ENCODE peak calls at places on chromosomes 3 and 15, in seven cellular contexts. One of them, this sample, is unnamed.

GRCh38 chr3:30259730-30260129 is 346.7 kb upstream of the TGFBR2 start:
- DNase-seq in HCT116: no peak
- DNase-seq in GM12878: no peak
- DNase-seq in SK-N-SH: no peak
- DNase-seq in HepG2: peak
- DNase-seq in H1: no peak
- DNase-seq in K562: no peak
- DNase-seq in this sample: no peak

GRCh38 chr3:19216669-19217337 is 68.5 kb downstream of the KCNH8 start:
- DNase-seq in HCT116: no peak
- DNase-seq in GM12878: no peak
- DNase-seq in SK-N-SH: no peak
- DNase-seq in HepG2: no peak
- DNase-seq in H1: no peak
- DNase-seq in K562: no peak
- DNase-seq in this sample: no peak

GRCh38 chr3:23664459-23664858 is 141.3 kb upstream of the UBE2E1 start:
- DNase-seq in HCT116: no peak
- DNase-seq in GM12878: no peak
- DNase-seq in SK-N-SH: no peak
- DNase-seq in HepG2: no peak
- DNase-seq in H1: no peak
- DNase-seq in K562: no peak
- DNase-seq in this sample: no peak

GRCh38 chr3:122235147-122235546 is 51.7 kb downstream of the CASR start:
- DNase-seq in HCT116: no peak
- DNase-seq in GM12878: peak
- DNase-seq in SK-N-SH: no peak
- DNase-seq in HepG2: no peak
- DNase-seq in H1: no peak
- DNase-seq in K562: no peak
- DNase-seq in this sample: no peak

GRCh38 chr3:142968319-142968718 is 4.8 kb upstream of the PAQR9 start:
- DNase-seq in HCT116: no peak
- DNase-seq in GM12878: no peak
- DNase-seq in SK-N-SH: no peak
- DNase-seq in HepG2: no peak
- DNase-seq in H1: no peak
- DNase-seq in K562: peak
- DNase-seq in this sample: no peak

GRCh38 chr3:126537730-126538281 is 13.9 kb downstream of the CHST13 start:
- DNase-seq in HCT116: no peak
- DNase-seq in GM12878: no peak
- DNase-seq in SK-N-SH: no peak
- DNase-seq in HepG2: no peak
- DNase-seq in H1: no peak
- DNase-seq in K562: no peak
- DNase-seq in this sample: no peak

GRCh38 chr3:31105438-31106077 is 211.1 kb upstream of the GADL1 start:
- DNase-seq in HCT116: no peak
- DNase-seq in GM12878: no peak
- DNase-seq in SK-N-SH: no peak
- DNase-seq in HepG2: no peak
- DNase-seq in H1: no peak
- DNase-seq in K562: no peak
- DNase-seq in this sample: no peak

GRCh38 chr3:160801386-160802118 is 45.5 kb downstream of the PPM1L start:
- DNase-seq in HCT116: no peak
- DNase-seq in GM12878: no peak
- DNase-seq in SK-N-SH: no peak
- DNase-seq in HepG2: no peak
- DNase-seq in H1: no peak
- DNase-seq in K562: no peak
- DNase-seq in this sample: no peak

GRCh38 chr15:99536422-99537033 is 29.3 kb upstream of the MEF2A start:
- DNase-seq in HCT116: peak
- DNase-seq in GM12878: no peak
- DNase-seq in SK-N-SH: no peak
- DNase-seq in HepG2: no peak
- DNase-seq in H1: no peak
- DNase-seq in K562: no peak
- DNase-seq in this sample: peak

GRCh38 chr3:123952844-123953520 is 8.0 kb downstream of the CCDC14 start:
- DNase-seq in HCT116: no peak
- DNase-seq in GM12878: no peak
- DNase-seq in SK-N-SH: no peak
- DNase-seq in HepG2: no peak
- DNase-seq in H1: no peak
- DNase-seq in K562: no peak
- DNase-seq in this sample: no peak

GRCh38 chr3:133821767-133822638 is 16.4 kb downstream of the SRPRB start:
- DNase-seq in HCT116: peak
- DNase-seq in GM12878: no peak
- DNase-seq in SK-N-SH: no peak
- DNase-seq in HepG2: peak
- DNase-seq in H1: no peak
- DNase-seq in K562: peak
- DNase-seq in this sample: peak

GRCh38 chr3:98460220-98460619 is 2.8 kb upstream of the OR5K1 start:
- DNase-seq in HCT116: no peak
- DNase-seq in GM12878: no peak
- DNase-seq in SK-N-SH: no peak
- DNase-seq in HepG2: no peak
- DNase-seq in H1: no peak
- DNase-seq in K562: no peak
- DNase-seq in this sample: no peak

GRCh38 chr3:110327870-110328269 is 743.7 kb upstream of the NECTIN3 start:
- DNase-seq in HCT116: no peak
- DNase-seq in GM12878: no peak
- DNase-seq in SK-N-SH: no peak
- DNase-seq in HepG2: no peak
- DNase-seq in H1: no peak
- DNase-seq in K562: no peak
- DNase-seq in this sample: no peak

GRCh38 chr15:80736571-80736970 is 41.5 kb downstream of the ABHD17C start:
- DNase-seq in HCT116: no peak
- DNase-seq in GM12878: no peak
- DNase-seq in SK-N-SH: no peak
- DNase-seq in HepG2: no peak
- DNase-seq in H1: no peak
- DNase-seq in K562: no peak
- DNase-seq in this sample: no peak

GRCh38 chr3:54188176-54188791 is 65.9 kb downstream of the CACNA2D3 start:
- DNase-seq in HCT116: peak
- DNase-seq in GM12878: no peak
- DNase-seq in SK-N-SH: no peak
- DNase-seq in HepG2: peak
- DNase-seq in H1: peak
- DNase-seq in K562: peak
- DNase-seq in this sample: peak

GRCh38 chr15:81040757-81041156 is 40.0 kb downstream of the TLNRD1 start:
- DNase-seq in HCT116: no peak
- DNase-seq in GM12878: no peak
- DNase-seq in SK-N-SH: no peak
- DNase-seq in HepG2: no peak
- DNase-seq in H1: no peak
- DNase-seq in K562: no peak
- DNase-seq in this sample: no peak

GRCh38 chr3:123344175-123344908 is 104.5 kb downstream of the ADCY5 start:
- DNase-seq in HCT116: no peak
- DNase-seq in GM12878: no peak
- DNase-seq in SK-N-SH: no peak
- DNase-seq in HepG2: no peak
- DNase-seq in H1: no peak
- DNase-seq in K562: no peak
- DNase-seq in this sample: no peak

GRCh38 chr15:64981812-64982431 is 7.8 kb downstream of the SPG21 start:
- DNase-seq in HCT116: no peak
- DNase-seq in GM12878: no peak
- DNase-seq in SK-N-SH: no peak
- DNase-seq in HepG2: peak
- DNase-seq in H1: no peak
- DNase-seq in K562: no peak
- DNase-seq in this sample: no peak

DNA sequence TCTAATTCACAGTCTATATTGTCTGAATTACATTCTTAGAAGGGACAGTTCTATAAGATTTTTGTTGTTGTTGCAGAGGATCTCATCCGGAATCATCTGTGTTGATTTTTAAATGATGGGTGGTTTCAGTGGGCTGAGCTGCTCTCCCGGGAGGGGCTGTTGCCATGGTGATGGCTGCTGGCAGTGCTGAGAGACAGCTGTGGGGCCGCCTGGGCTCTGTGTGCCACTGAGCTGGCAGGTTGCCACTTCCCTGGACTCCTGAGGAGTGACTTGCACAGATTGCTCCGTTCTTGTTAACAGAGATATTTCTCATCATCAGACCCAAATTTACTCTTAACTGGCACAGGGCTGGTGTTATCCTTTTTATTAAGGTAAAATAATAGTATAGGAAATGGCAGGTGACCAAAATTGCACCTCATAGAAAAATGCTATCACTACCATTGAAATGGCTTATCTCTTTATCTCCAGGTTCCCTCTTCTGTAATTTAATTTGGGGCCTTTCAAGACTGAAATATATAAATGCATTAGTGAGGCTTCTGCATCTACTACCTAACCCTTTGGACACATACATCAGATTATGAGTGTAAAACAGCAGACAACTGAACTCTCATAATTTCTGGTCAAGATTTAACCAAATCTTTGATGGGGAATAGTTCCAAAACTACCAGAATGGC is 56.6 kb downstream of the NEK11 start:
- DNase-seq in HCT116: no peak
- DNase-seq in GM12878: no peak
- DNase-seq in SK-N-SH: peak
- DNase-seq in HepG2: no peak
- DNase-seq in H1: no peak
- DNase-seq in K562: no peak
- DNase-seq in this sample: no peak
- TF ChIP-seq JUND in HCT116: no peak
- TF ChIP-seq JUND in GM12878: no peak
- TF ChIP-seq JUND in SK-N-SH: no peak
- TF ChIP-seq JUND in HepG2: no peak
- TF ChIP-seq JUND in H1: no peak
- TF ChIP-seq JUND in K562: no peak
- TF ChIP-seq JUND in this sample: no peak

DNA sequence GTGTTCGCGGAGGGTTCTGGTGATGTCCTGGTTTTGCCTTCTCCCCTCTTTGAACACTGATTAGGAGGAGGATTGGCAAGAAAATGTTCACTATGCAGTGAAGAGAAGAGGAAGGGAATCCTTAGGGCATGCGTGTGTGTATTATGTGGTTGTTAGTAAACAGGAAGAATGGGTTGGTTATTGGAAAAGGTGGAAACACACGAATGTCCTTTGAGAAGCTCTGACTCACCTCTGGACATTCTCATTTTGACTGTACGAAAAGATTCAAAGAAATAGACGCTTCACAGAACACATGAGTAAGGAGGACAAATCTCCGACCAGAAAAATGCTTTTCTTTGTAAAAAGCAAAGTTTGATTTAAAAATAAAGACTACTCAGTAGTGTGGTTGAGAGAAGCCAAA is 188.8 kb upstream of the PRICKLE2 start:
- DNase-seq in HCT116: no peak
- DNase-seq in GM12878: peak
- DNase-seq in SK-N-SH: no peak
- DNase-seq in HepG2: no peak
- DNase-seq in H1: no peak
- DNase-seq in K562: no peak
- DNase-seq in this sample: no peak
- TF ChIP-seq JUND in HCT116: no peak
- TF ChIP-seq JUND in GM12878: no peak
- TF ChIP-seq JUND in SK-N-SH: no peak
- TF ChIP-seq JUND in HepG2: no peak
- TF ChIP-seq JUND in H1: no peak
- TF ChIP-seq JUND in K562: no peak
- TF ChIP-seq JUND in this sample: no peak

DNA sequence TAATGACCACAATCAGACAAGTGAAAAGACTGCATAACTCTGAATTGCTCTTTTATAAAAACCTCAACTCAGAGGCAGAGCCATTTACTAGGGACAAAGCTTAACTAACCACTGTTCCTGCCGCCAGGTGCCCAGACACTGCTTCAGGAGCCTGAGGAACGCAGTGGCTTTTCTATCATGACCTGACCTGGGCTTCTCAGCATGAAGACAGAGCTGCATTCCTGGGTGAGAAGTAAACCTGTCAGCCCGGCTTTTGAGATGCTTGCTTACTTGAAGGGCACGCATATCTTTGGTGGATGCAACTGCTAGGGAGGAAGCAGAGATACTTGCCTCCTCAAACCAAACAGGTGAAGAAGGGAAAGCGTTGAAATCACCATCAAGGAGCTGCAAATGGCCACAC is 7.9 kb downstream of the LRRC31 start:
- DNase-seq in HCT116: no peak
- DNase-seq in GM12878: no peak
- DNase-seq in SK-N-SH: no peak
- DNase-seq in HepG2: no peak
- DNase-seq in H1: no peak
- DNase-seq in K562: no peak
- DNase-seq in this sample: no peak
- TF ChIP-seq JUND in HCT116: no peak
- TF ChIP-seq JUND in GM12878: no peak
- TF ChIP-seq JUND in SK-N-SH: no peak
- TF ChIP-seq JUND in HepG2: no peak
- TF ChIP-seq JUND in H1: no peak
- TF ChIP-seq JUND in K562: no peak
- TF ChIP-seq JUND in this sample: no peak

GRCh38 chr3:173789530-173789929 is 392.0 kb downstream of the NLGN1 start:
- DNase-seq in HCT116: no peak
- DNase-seq in GM12878: no peak
- DNase-seq in SK-N-SH: no peak
- DNase-seq in HepG2: no peak
- DNase-seq in H1: no peak
- DNase-seq in K562: no peak
- DNase-seq in this sample: no peak
- TF ChIP-seq JUND in HCT116: no peak
- TF ChIP-seq JUND in GM12878: no peak
- TF ChIP-seq JUND in SK-N-SH: no peak
- TF ChIP-seq JUND in HepG2: no peak
- TF ChIP-seq JUND in H1: no peak
- TF ChIP-seq JUND in K562: no peak
- TF ChIP-seq JUND in this sample: no peak

DNA sequence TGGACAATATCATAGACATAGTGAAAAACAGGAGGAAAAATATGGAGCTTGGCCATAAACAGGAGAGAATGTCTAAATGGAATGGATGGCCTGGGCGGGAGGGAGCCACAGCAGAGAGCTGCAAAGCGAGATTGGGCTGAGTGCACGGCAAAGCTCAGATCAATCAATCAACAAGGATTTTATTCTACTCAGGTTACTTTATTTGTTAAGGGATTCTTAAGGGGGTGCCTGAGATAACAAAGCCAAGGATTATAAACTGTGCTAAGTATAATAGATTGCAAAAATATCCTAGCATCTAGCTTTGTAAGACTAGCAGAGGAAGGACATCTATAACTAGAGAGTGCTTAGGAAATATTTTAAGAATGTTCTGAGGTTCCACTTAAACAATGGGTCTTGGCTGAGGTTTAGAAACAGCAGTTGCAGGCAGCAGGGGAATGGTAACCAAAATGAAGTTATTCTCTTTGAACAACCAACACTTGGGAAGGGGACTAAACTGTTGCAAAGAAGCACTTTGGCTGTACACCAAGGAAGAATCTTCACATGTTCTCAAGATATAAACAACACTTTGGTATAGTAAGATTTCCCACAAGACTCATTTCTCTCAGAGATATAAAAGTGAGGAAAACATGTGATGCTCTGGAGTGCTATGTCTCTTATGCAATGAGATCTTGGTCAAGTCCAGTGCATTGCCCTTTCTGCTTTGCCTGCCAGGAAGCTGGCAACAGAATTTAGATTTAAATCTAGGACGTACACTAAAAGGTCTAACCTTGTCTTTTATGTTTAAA is 35.5 kb downstream of the TMEM212 start:
- DNase-seq in HCT116: no peak
- DNase-seq in GM12878: no peak
- DNase-seq in SK-N-SH: no peak
- DNase-seq in HepG2: peak
- DNase-seq in H1: no peak
- DNase-seq in K562: no peak
- DNase-seq in this sample: no peak
- TF ChIP-seq JUND in HCT116: no peak
- TF ChIP-seq JUND in GM12878: no peak
- TF ChIP-seq JUND in SK-N-SH: no peak
- TF ChIP-seq JUND in HepG2: no peak
- TF ChIP-seq JUND in H1: no peak
- TF ChIP-seq JUND in K562: no peak
- TF ChIP-seq JUND in this sample: no peak

This sample was measured in T47D.